ENCODE peak calls at places on chromosomes 5 and 9, in seven cellular contexts. One of them, this sample, is unnamed.

GRCh38 chr9:100700689-100701318 is 122.9 kb downstream of the CAVIN4 start:
- DNase-seq in HTR-8/SVneo: no peak
- DNase-seq in activated naive CD8-positive, alpha-beta T cell treated with anti-CD3 and anti-CD28 coated beads for 36 hours: no peak
- DNase-seq in HT1080: peak
- DNase-seq in foreskin fibroblast: peak
- DNase-seq in GM13977: peak
- DNase-seq in activated T-cell treated with anti-CD3 and anti-CD28 coated beads for 4 hours: no peak
- DNase-seq in this sample: peak

GRCh38 chr9:74821636-74822035 is 66.1 kb downstream of the TRPM6 start:
- DNase-seq in HT1080: peak
- DNase-seq in activated T-cell treated with anti-CD3 and anti-CD28 coated beads for 4 hours: no peak
- DNase-seq in GM13977: no peak
- DNase-seq in activated naive CD8-positive, alpha-beta T cell treated with anti-CD3 and anti-CD28 coated beads for 36 hours: no peak
- DNase-seq in HTR-8/SVneo: no peak
- DNase-seq in foreskin fibroblast: no peak
- DNase-seq in this sample: no peak

GRCh38 chr9:124001865-124002525 is 9.6 kb upstream of the LHX2 start:
- DNase-seq in activated naive CD8-positive, alpha-beta T cell treated with anti-CD3 and anti-CD28 coated beads for 36 hours: no peak
- DNase-seq in GM13977: no peak
- DNase-seq in HTR-8/SVneo: no peak
- DNase-seq in HT1080: no peak
- DNase-seq in activated T-cell treated with anti-CD3 and anti-CD28 coated beads for 4 hours: no peak
- DNase-seq in foreskin fibroblast: no peak
- DNase-seq in this sample: no peak

GRCh38 chr9:108015690-108016089 is 526.1 kb upstream of the KLF4 start:
- DNase-seq in activated T-cell treated with anti-CD3 and anti-CD28 coated beads for 4 hours: no peak
- DNase-seq in HTR-8/SVneo: no peak
- DNase-seq in activated naive CD8-positive, alpha-beta T cell treated with anti-CD3 and anti-CD28 coated beads for 36 hours: no peak
- DNase-seq in foreskin fibroblast: no peak
- DNase-seq in GM13977: no peak
- DNase-seq in HT1080: no peak
- DNase-seq in this sample: no peak

GRCh38 chr5:132476853-132477729 is 13.5 kb downstream of the IRF1 start:
- DNase-seq in HTR-8/SVneo: no peak
- DNase-seq in foreskin fibroblast: no peak
- DNase-seq in GM13977: no peak
- DNase-seq in activated naive CD8-positive, alpha-beta T cell treated with anti-CD3 and anti-CD28 coated beads for 36 hours: no peak
- DNase-seq in HT1080: no peak
- DNase-seq in activated T-cell treated with anti-CD3 and anti-CD28 coated beads for 4 hours: no peak
- DNase-seq in this sample: no peak

GRCh38 chr5:75335486-75335885 is 1.5 kb upstream of the HMGCR start:
- DNase-seq in GM13977: no peak
- DNase-seq in activated T-cell treated with anti-CD3 and anti-CD28 coated beads for 4 hours: no peak
- DNase-seq in foreskin fibroblast: no peak
- DNase-seq in activated naive CD8-positive, alpha-beta T cell treated with anti-CD3 and anti-CD28 coated beads for 36 hours: no peak
- DNase-seq in HTR-8/SVneo: no peak
- DNase-seq in HT1080: no peak
- DNase-seq in this sample: no peak

GRCh38 chr9:124212381-124213050 is 45.2 kb upstream of the NEK6 start:
- DNase-seq in activated T-cell treated with anti-CD3 and anti-CD28 coated beads for 4 hours: no peak
- DNase-seq in foreskin fibroblast: peak
- DNase-seq in GM13977: no peak
- DNase-seq in activated naive CD8-positive, alpha-beta T cell treated with anti-CD3 and anti-CD28 coated beads for 36 hours: no peak
- DNase-seq in HTR-8/SVneo: no peak
- DNase-seq in HT1080: peak
- DNase-seq in this sample: peak

GRCh38 chr5:143506881-143507552 is 103.5 kb upstream of the NR3C1 start:
- DNase-seq in HT1080: peak
- DNase-seq in HTR-8/SVneo: peak
- DNase-seq in foreskin fibroblast: peak
- DNase-seq in activated T-cell treated with anti-CD3 and anti-CD28 coated beads for 4 hours: no peak
- DNase-seq in activated naive CD8-positive, alpha-beta T cell treated with anti-CD3 and anti-CD28 coated beads for 36 hours: no peak
- DNase-seq in GM13977: no peak
- DNase-seq in this sample: peak

GRCh38 chr9:133701321-133701980 is 36.7 kb downstream of the SARDH start:
- DNase-seq in GM13977: no peak
- DNase-seq in HTR-8/SVneo: no peak
- DNase-seq in activated naive CD8-positive, alpha-beta T cell treated with anti-CD3 and anti-CD28 coated beads for 36 hours: peak
- DNase-seq in HT1080: no peak
- DNase-seq in activated T-cell treated with anti-CD3 and anti-CD28 coated beads for 4 hours: peak
- DNase-seq in foreskin fibroblast: peak
- DNase-seq in this sample: no peak

GRCh38 chr5:100904259-100904822 is 1.3 kb upstream of the ST8SIA4 start:
- DNase-seq in HTR-8/SVneo: no peak
- DNase-seq in foreskin fibroblast: peak
- DNase-seq in HT1080: no peak
- DNase-seq in activated T-cell treated with anti-CD3 and anti-CD28 coated beads for 4 hours: peak
- DNase-seq in GM13977: peak
- DNase-seq in activated naive CD8-positive, alpha-beta T cell treated with anti-CD3 and anti-CD28 coated beads for 36 hours: peak
- DNase-seq in this sample: no peak

GRCh38 chr9:85610074-85610855 is 131.5 kb downstream of the AGTPBP1 start:
- DNase-seq in HT1080: peak
- DNase-seq in activated naive CD8-positive, alpha-beta T cell treated with anti-CD3 and anti-CD28 coated beads for 36 hours: peak
- DNase-seq in GM13977: peak
- DNase-seq in foreskin fibroblast: peak
- DNase-seq in activated T-cell treated with anti-CD3 and anti-CD28 coated beads for 4 hours: peak
- DNase-seq in HTR-8/SVneo: peak
- DNase-seq in this sample: peak

GRCh38 chr5:100890514-100891008 is 12.5 kb downstream of the ST8SIA4 start:
- DNase-seq in HT1080: no peak
- DNase-seq in foreskin fibroblast: no peak
- DNase-seq in activated T-cell treated with anti-CD3 and anti-CD28 coated beads for 4 hours: no peak
- DNase-seq in GM13977: no peak
- DNase-seq in activated naive CD8-positive, alpha-beta T cell treated with anti-CD3 and anti-CD28 coated beads for 36 hours: no peak
- DNase-seq in HTR-8/SVneo: no peak
- DNase-seq in this sample: no peak

GRCh38 chr5:75363111-75363510 is 26.1 kb downstream of the HMGCR start:
- DNase-seq in HT1080: no peak
- DNase-seq in GM13977: no peak
- DNase-seq in activated T-cell treated with anti-CD3 and anti-CD28 coated beads for 4 hours: no peak
- DNase-seq in foreskin fibroblast: peak
- DNase-seq in activated naive CD8-positive, alpha-beta T cell treated with anti-CD3 and anti-CD28 coated beads for 36 hours: no peak
- DNase-seq in HTR-8/SVneo: no peak
- DNase-seq in this sample: no peak

GRCh38 chr5:464843-465590 is 22.0 kb downstream of the EXOC3 start:
- DNase-seq in foreskin fibroblast: no peak
- DNase-seq in activated naive CD8-positive, alpha-beta T cell treated with anti-CD3 and anti-CD28 coated beads for 36 hours: no peak
- DNase-seq in HT1080: no peak
- DNase-seq in GM13977: no peak
- DNase-seq in HTR-8/SVneo: no peak
- DNase-seq in activated T-cell treated with anti-CD3 and anti-CD28 coated beads for 4 hours: no peak
- DNase-seq in this sample: no peak

GRCh38 chr9:98575379-98576346 is 133.1 kb downstream of the GABBR2 start:
- DNase-seq in HT1080: peak
- DNase-seq in activated T-cell treated with anti-CD3 and anti-CD28 coated beads for 4 hours: no peak
- DNase-seq in activated naive CD8-positive, alpha-beta T cell treated with anti-CD3 and anti-CD28 coated beads for 36 hours: peak
- DNase-seq in GM13977: peak
- DNase-seq in HTR-8/SVneo: peak
- DNase-seq in foreskin fibroblast: peak
- DNase-seq in this sample: peak

GRCh38 chr9:96782241-96782640 is 4.4 kb upstream of the ZNF510 start:
- DNase-seq in HT1080: no peak
- DNase-seq in activated T-cell treated with anti-CD3 and anti-CD28 coated beads for 4 hours: no peak
- DNase-seq in HTR-8/SVneo: no peak
- DNase-seq in foreskin fibroblast: no peak
- DNase-seq in activated naive CD8-positive, alpha-beta T cell treated with anti-CD3 and anti-CD28 coated beads for 36 hours: peak
- DNase-seq in GM13977: no peak
- DNase-seq in this sample: no peak

GRCh38 chr9:87285183-87285582 is 212.5 kb upstream of the DAPK1 start:
- DNase-seq in GM13977: no peak
- DNase-seq in HT1080: no peak
- DNase-seq in HTR-8/SVneo: no peak
- DNase-seq in activated T-cell treated with anti-CD3 and anti-CD28 coated beads for 4 hours: no peak
- DNase-seq in foreskin fibroblast: no peak
- DNase-seq in activated naive CD8-positive, alpha-beta T cell treated with anti-CD3 and anti-CD28 coated beads for 36 hours: no peak
- DNase-seq in this sample: no peak

GRCh38 chr5:137622850-137623249 is 113.0 kb downstream of the KLHL3 start:
- DNase-seq in GM13977: no peak
- DNase-seq in activated naive CD8-positive, alpha-beta T cell treated with anti-CD3 and anti-CD28 coated beads for 36 hours: no peak
- DNase-seq in activated T-cell treated with anti-CD3 and anti-CD28 coated beads for 4 hours: no peak
- DNase-seq in HT1080: no peak
- DNase-seq in HTR-8/SVneo: no peak
- DNase-seq in foreskin fibroblast: no peak
- DNase-seq in this sample: no peak

GRCh38 chr5:178986326-178986960 is 8.7 kb downstream of the GRM6 start:
- DNase-seq in activated naive CD8-positive, alpha-beta T cell treated with anti-CD3 and anti-CD28 coated beads for 36 hours: no peak
- DNase-seq in foreskin fibroblast: no peak
- DNase-seq in HT1080: no peak
- DNase-seq in GM13977: no peak
- DNase-seq in HTR-8/SVneo: no peak
- DNase-seq in activated T-cell treated with anti-CD3 and anti-CD28 coated beads for 4 hours: no peak
- DNase-seq in this sample: no peak

GRCh38 chr5:172533399-172534228 is 79.3 kb upstream of the SH3PXD2B start:
- DNase-seq in HT1080: no peak
- DNase-seq in activated T-cell treated with anti-CD3 and anti-CD28 coated beads for 4 hours: no peak
- DNase-seq in HTR-8/SVneo: no peak
- DNase-seq in foreskin fibroblast: peak
- DNase-seq in GM13977: no peak
- DNase-seq in activated naive CD8-positive, alpha-beta T cell treated with anti-CD3 and anti-CD28 coated beads for 36 hours: no peak
- DNase-seq in this sample: peak

GRCh38 chr5:170313344-170313743 is 15.8 kb upstream of the LCP2 start:
- DNase-seq in HT1080: no peak
- DNase-seq in activated naive CD8-positive, alpha-beta T cell treated with anti-CD3 and anti-CD28 coated beads for 36 hours: peak
- DNase-seq in foreskin fibroblast: no peak
- DNase-seq in HTR-8/SVneo: no peak
- DNase-seq in activated T-cell treated with anti-CD3 and anti-CD28 coated beads for 4 hours: no peak
- DNase-seq in GM13977: no peak
- DNase-seq in this sample: no peak

GRCh38 chr5:145775893-145776444 is 59.2 kb downstream of the PRELID2 start:
- DNase-seq in foreskin fibroblast: peak
- DNase-seq in HT1080: peak
- DNase-seq in activated naive CD8-positive, alpha-beta T cell treated with anti-CD3 and anti-CD28 coated beads for 36 hours: no peak
- DNase-seq in GM13977: no peak
- DNase-seq in activated T-cell treated with anti-CD3 and anti-CD28 coated beads for 4 hours: no peak
- DNase-seq in HTR-8/SVneo: peak
- DNase-seq in this sample: peak

GRCh38 chr5:41459557-41459956 is 50.8 kb downstream of the PLCXD3 start:
- DNase-seq in GM13977: no peak
- DNase-seq in HT1080: no peak
- DNase-seq in activated T-cell treated with anti-CD3 and anti-CD28 coated beads for 4 hours: no peak
- DNase-seq in HTR-8/SVneo: no peak
- DNase-seq in activated naive CD8-positive, alpha-beta T cell treated with anti-CD3 and anti-CD28 coated beads for 36 hours: no peak
- DNase-seq in foreskin fibroblast: no peak
- DNase-seq in this sample: no peak

GRCh38 chr9:4510546-4511322 is 20.5 kb downstream of the SLC1A1 start:
- DNase-seq in foreskin fibroblast: peak
- DNase-seq in HT1080: no peak
- DNase-seq in activated T-cell treated with anti-CD3 and anti-CD28 coated beads for 4 hours: no peak
- DNase-seq in HTR-8/SVneo: no peak
- DNase-seq in GM13977: no peak
- DNase-seq in activated naive CD8-positive, alpha-beta T cell treated with anti-CD3 and anti-CD28 coated beads for 36 hours: no peak
- DNase-seq in this sample: no peak

GRCh38 chr9:134536101-134536900 is 105.3 kb upstream of the COL5A1 start:
- DNase-seq in activated naive CD8-positive, alpha-beta T cell treated with anti-CD3 and anti-CD28 coated beads for 36 hours: no peak
- DNase-seq in foreskin fibroblast: peak
- DNase-seq in HT1080: peak
- DNase-seq in activated T-cell treated with anti-CD3 and anti-CD28 coated beads for 4 hours: no peak
- DNase-seq in HTR-8/SVneo: peak
- DNase-seq in GM13977: no peak
- DNase-seq in this sample: peak

GRCh38 chr9:4515958-4516375 is 25.7 kb downstream of the SLC1A1 start:
- DNase-seq in foreskin fibroblast: peak
- DNase-seq in activated T-cell treated with anti-CD3 and anti-CD28 coated beads for 4 hours: no peak
- DNase-seq in HT1080: no peak
- DNase-seq in GM13977: no peak
- DNase-seq in activated naive CD8-positive, alpha-beta T cell treated with anti-CD3 and anti-CD28 coated beads for 36 hours: no peak
- DNase-seq in HTR-8/SVneo: no peak
- DNase-seq in this sample: no peak

GRCh38 chr9:16221350-16221749 is 649.1 kb downstream of the BNC2 start:
- DNase-seq in activated naive CD8-positive, alpha-beta T cell treated with anti-CD3 and anti-CD28 coated beads for 36 hours: peak
- DNase-seq in activated T-cell treated with anti-CD3 and anti-CD28 coated beads for 4 hours: no peak
- DNase-seq in HTR-8/SVneo: no peak
- DNase-seq in HT1080: no peak
- DNase-seq in GM13977: no peak
- DNase-seq in foreskin fibroblast: no peak
- DNase-seq in this sample: no peak

GRCh38 chr9:110700953-110701352 is 32.4 kb downstream of the MUSK start:
- DNase-seq in foreskin fibroblast: peak
- DNase-seq in HTR-8/SVneo: peak
- DNase-seq in GM13977: no peak
- DNase-seq in activated naive CD8-positive, alpha-beta T cell treated with anti-CD3 and anti-CD28 coated beads for 36 hours: no peak
- DNase-seq in activated T-cell treated with anti-CD3 and anti-CD28 coated beads for 4 hours: no peak
- DNase-seq in HT1080: peak
- DNase-seq in this sample: peak

GRCh38 chr9:134192951-134193731 is 28.8 kb upstream of the RNU6ATAC start:
- DNase-seq in activated T-cell treated with anti-CD3 and anti-CD28 coated beads for 4 hours: no peak
- DNase-seq in HTR-8/SVneo: no peak
- DNase-seq in HT1080: no peak
- DNase-seq in foreskin fibroblast: no peak
- DNase-seq in GM13977: no peak
- DNase-seq in activated naive CD8-positive, alpha-beta T cell treated with anti-CD3 and anti-CD28 coated beads for 36 hours: no peak
- DNase-seq in this sample: no peak

GRCh38 chr5:73540192-73540591 is 25.2 kb downstream of the ANKRA2 start:
- DNase-seq in HTR-8/SVneo: peak
- DNase-seq in GM13977: no peak
- DNase-seq in HT1080: peak
- DNase-seq in foreskin fibroblast: peak
- DNase-seq in activated naive CD8-positive, alpha-beta T cell treated with anti-CD3 and anti-CD28 coated beads for 36 hours: no peak
- DNase-seq in activated T-cell treated with anti-CD3 and anti-CD28 coated beads for 4 hours: no peak
- DNase-seq in this sample: peak

GRCh38 chr5:14595189-14595588 is 13.6 kb downstream of the OTULINL start:
- DNase-seq in GM13977: peak
- DNase-seq in activated naive CD8-positive, alpha-beta T cell treated with anti-CD3 and anti-CD28 coated beads for 36 hours: peak
- DNase-seq in HTR-8/SVneo: no peak
- DNase-seq in foreskin fibroblast: no peak
- DNase-seq in HT1080: no peak
- DNase-seq in activated T-cell treated with anti-CD3 and anti-CD28 coated beads for 4 hours: no peak
- DNase-seq in this sample: no peak

GRCh38 chr9:35357116-35357515 is 132.8 kb upstream of the RUSC2 start:
- DNase-seq in HTR-8/SVneo: no peak
- DNase-seq in GM13977: no peak
- DNase-seq in activated naive CD8-positive, alpha-beta T cell treated with anti-CD3 and anti-CD28 coated beads for 36 hours: no peak
- DNase-seq in HT1080: peak
- DNase-seq in activated T-cell treated with anti-CD3 and anti-CD28 coated beads for 4 hours: no peak
- DNase-seq in foreskin fibroblast: peak
- DNase-seq in this sample: peak

GRCh38 chr9:98211260-98211659 is 18.8 kb upstream of the CORO2A start:
- DNase-seq in foreskin fibroblast: no peak
- DNase-seq in HTR-8/SVneo: no peak
- DNase-seq in GM13977: no peak
- DNase-seq in activated T-cell treated with anti-CD3 and anti-CD28 coated beads for 4 hours: no peak
- DNase-seq in activated naive CD8-positive, alpha-beta T cell treated with anti-CD3 and anti-CD28 coated beads for 36 hours: no peak
- DNase-seq in HT1080: no peak
- DNase-seq in this sample: no peak

GRCh38 chr9:7536310-7536939 is 263.2 kb downstream of the DMAC1 start:
- DNase-seq in foreskin fibroblast: peak
- DNase-seq in activated T-cell treated with anti-CD3 and anti-CD28 coated beads for 4 hours: peak
- DNase-seq in GM13977: peak
- DNase-seq in activated naive CD8-positive, alpha-beta T cell treated with anti-CD3 and anti-CD28 coated beads for 36 hours: peak
- DNase-seq in HT1080: peak
- DNase-seq in HTR-8/SVneo: peak
- DNase-seq in this sample: peak

GRCh38 chr5:7329712-7330111 is 66.2 kb upstream of the ADCY2 start:
- DNase-seq in GM13977: no peak
- DNase-seq in foreskin fibroblast: no peak
- DNase-seq in activated naive CD8-positive, alpha-beta T cell treated with anti-CD3 and anti-CD28 coated beads for 36 hours: no peak
- DNase-seq in activated T-cell treated with anti-CD3 and anti-CD28 coated beads for 4 hours: no peak
- DNase-seq in HT1080: peak
- DNase-seq in HTR-8/SVneo: no peak
- DNase-seq in this sample: no peak

GRCh38 chr9:111301195-111301594 is 28.8 kb downstream of the OR2K2 start:
- DNase-seq in foreskin fibroblast: peak
- DNase-seq in HT1080: no peak
- DNase-seq in activated T-cell treated with anti-CD3 and anti-CD28 coated beads for 4 hours: no peak
- DNase-seq in HTR-8/SVneo: no peak
- DNase-seq in GM13977: no peak
- DNase-seq in activated naive CD8-positive, alpha-beta T cell treated with anti-CD3 and anti-CD28 coated beads for 36 hours: no peak
- DNase-seq in this sample: peak

GRCh38 chr5:11700376-11700775 is 203.9 kb downstream of the CTNND2 start:
- DNase-seq in foreskin fibroblast: no peak
- DNase-seq in GM13977: no peak
- DNase-seq in HT1080: no peak
- DNase-seq in activated naive CD8-positive, alpha-beta T cell treated with anti-CD3 and anti-CD28 coated beads for 36 hours: no peak
- DNase-seq in HTR-8/SVneo: no peak
- DNase-seq in activated T-cell treated with anti-CD3 and anti-CD28 coated beads for 4 hours: no peak
- DNase-seq in this sample: no peak